ENCODE peak calls at places on chromosomes 11 and 22, in four cellular contexts. O is activated naive CD4-positive, alpha-beta T cell treated with Interleukin-2 at 50 U/mL for 16 hours; K is activated CD8-positive, alpha-beta memory T cell treated with anti-CD3 and anti-CD28 coated beads for 48 hours; U is effector CD4-positive, alpha-beta T cell. M is an unnamed sample.

GRCh38 chr22:49532831-49533802 is 294.6 kb downstream of the BRD1 start:
- DNase-seq in U (no peak), O (no peak), K (no peak), M (no peak)

GRCh38 chr11:47466201-47466600 is 17.3 kb upstream of the RAPSN start:
- DNase-seq in K (no peak), O (no peak), U (no peak), M (no peak)

GRCh38 chr11:81098471-81098870 is 1635.2 kb downstream of the FAM181B start:
- DNase-seq in U (no peak), O (no peak), K (no peak), M (no peak)

GRCh38 chr11:86644291-86644690 is 28.1 kb downstream of the ME3 start:
- DNase-seq in O (no peak), K (no peak), U (no peak), M (no peak)

GRCh38 chr11:97871816-97872215 is 1148.9 kb upstream of the CNTN5 start:
- DNase-seq in K (no peak), U (no peak), O (no peak), M (no peak)

GRCh38 chr22:33793464-33793863 is 126.8 kb downstream of the LARGE1 start:
- DNase-seq in O (no peak), U (no peak), K (no peak), M (no peak)

GRCh38 chr11:132100583-132100982 is 730.2 kb downstream of the NTM start:
- DNase-seq in O (no peak), U (no peak), K (no peak), M (no peak)

GRCh38 chr11:94909371-94909820 is 64.0 kb downstream of the CWC15 start:
- DNase-seq in U (no peak), K (no peak), O (no peak), M (no peak)

GRCh38 chr11:72569966-72570892 is 104.0 kb downstream of the PDE2A start:
- DNase-seq in K (no peak), O (no peak), U (no peak), M (no peak)

GRCh38 chr11:25615076-25615475 is 716.9 kb upstream of the ANO3 start:
- DNase-seq in U (no peak), O (no peak), K (no peak), M (no peak)

GRCh38 chr11:44840526-44840925 is 110.2 kb downstream of the TP53I11 start:
- DNase-seq in O (no peak), K (no peak), U (no peak), M (no peak)

GRCh38 chr11:114775849-114776621 is 97.7 kb downstream of the NXPE2 start:
- DNase-seq in K (no peak), O (no peak), U (no peak), M (no peak)

GRCh38 chr11:57549983-57550382 is 12.6 kb downstream of the SMTNL1 start:
- DNase-seq in O (no peak), K (no peak), U (no peak), M (no peak)

GRCh38 chr11:69470301-69470700 is 11.2 kb upstream of the LINC01488 start:
- DNase-seq in O (no peak), U (no peak), K (no peak), M (no peak)